ENCODE peak calls at places on chromosomes 2 and 18, in ten cellular contexts. One of them, this sample, is unnamed.

GRCh38 chr2:102030855-102031527 is 39.2 kb downstream of the IL1R2 start:
- DNase-seq in lower leg skin: no peak
- DNase-seq in coronary artery: no peak
- DNase-seq in kidney epithelial cell: no peak
- DNase-seq in astrocyte of the spinal cord: no peak
- DNase-seq in type B pancreatic cell: no peak
- DNase-seq in psoas muscle: no peak
- DNase-seq in astrocyte of the cerebellum: no peak
- DNase-seq in adrenal gland: no peak
- DNase-seq in heart left ventricle: no peak
- DNase-seq in this sample: no peak

GRCh38 chr2:217978536-217979150 is 24.2 kb downstream of the TNS1 start:
- DNase-seq in lower leg skin: no peak
- DNase-seq in coronary artery: no peak
- DNase-seq in adrenal gland: no peak
- DNase-seq in heart left ventricle: peak
- DNase-seq in psoas muscle: no peak
- DNase-seq in astrocyte of the cerebellum: no peak
- DNase-seq in astrocyte of the spinal cord: no peak
- DNase-seq in kidney epithelial cell: no peak
- DNase-seq in type B pancreatic cell: no peak
- DNase-seq in this sample: no peak

GRCh38 chr2:32745191-32745590 is 117.3 kb downstream of the TTC27 start:
- DNase-seq in heart left ventricle: no peak
- DNase-seq in lower leg skin: no peak
- DNase-seq in astrocyte of the spinal cord: peak
- DNase-seq in coronary artery: no peak
- DNase-seq in astrocyte of the cerebellum: no peak
- DNase-seq in psoas muscle: no peak
- DNase-seq in type B pancreatic cell: no peak
- DNase-seq in adrenal gland: no peak
- DNase-seq in kidney epithelial cell: peak
- DNase-seq in this sample: no peak

GRCh38 chr2:121777699-121778058 is 22.2 kb downstream of the TSN start:
- DNase-seq in type B pancreatic cell: no peak
- DNase-seq in coronary artery: no peak
- DNase-seq in kidney epithelial cell: no peak
- DNase-seq in heart left ventricle: no peak
- DNase-seq in astrocyte of the spinal cord: peak
- DNase-seq in adrenal gland: no peak
- DNase-seq in astrocyte of the cerebellum: peak
- DNase-seq in lower leg skin: no peak
- DNase-seq in psoas muscle: no peak
- DNase-seq in this sample: no peak

GRCh38 chr18:3985030-3985429 is 470.1 kb downstream of the DLGAP1 start:
- DNase-seq in type B pancreatic cell: no peak
- DNase-seq in lower leg skin: no peak
- DNase-seq in psoas muscle: no peak
- DNase-seq in astrocyte of the cerebellum: no peak
- DNase-seq in kidney epithelial cell: no peak
- DNase-seq in heart left ventricle: no peak
- DNase-seq in adrenal gland: no peak
- DNase-seq in astrocyte of the spinal cord: peak
- DNase-seq in coronary artery: no peak
- DNase-seq in this sample: no peak

GRCh38 chr2:164008752-164009151 is 272.9 kb upstream of the FIGN start:
- DNase-seq in heart left ventricle: no peak
- DNase-seq in type B pancreatic cell: no peak
- DNase-seq in astrocyte of the cerebellum: no peak
- DNase-seq in astrocyte of the spinal cord: no peak
- DNase-seq in psoas muscle: no peak
- DNase-seq in coronary artery: no peak
- DNase-seq in kidney epithelial cell: no peak
- DNase-seq in lower leg skin: no peak
- DNase-seq in adrenal gland: no peak
- DNase-seq in this sample: no peak

GRCh38 chr2:210157546-210157945 is 13.7 kb downstream of the KANSL1L start:
- DNase-seq in astrocyte of the cerebellum: no peak
- DNase-seq in type B pancreatic cell: no peak
- DNase-seq in psoas muscle: no peak
- DNase-seq in lower leg skin: no peak
- DNase-seq in kidney epithelial cell: no peak
- DNase-seq in coronary artery: no peak
- DNase-seq in adrenal gland: no peak
- DNase-seq in astrocyte of the spinal cord: no peak
- DNase-seq in heart left ventricle: no peak
- DNase-seq in this sample: no peak

GRCh38 chr18:32968228-32968627 is 195.4 kb upstream of the KLHL14 start:
- DNase-seq in heart left ventricle: no peak
- DNase-seq in astrocyte of the spinal cord: no peak
- DNase-seq in coronary artery: no peak
- DNase-seq in type B pancreatic cell: no peak
- DNase-seq in lower leg skin: no peak
- DNase-seq in astrocyte of the cerebellum: no peak
- DNase-seq in psoas muscle: no peak
- DNase-seq in kidney epithelial cell: no peak
- DNase-seq in adrenal gland: no peak
- DNase-seq in this sample: no peak

GRCh38 chr2:126720647-126721046 is 64.7 kb downstream of the GYPC start:
- DNase-seq in psoas muscle: no peak
- DNase-seq in heart left ventricle: no peak
- DNase-seq in lower leg skin: no peak
- DNase-seq in type B pancreatic cell: no peak
- DNase-seq in kidney epithelial cell: no peak
- DNase-seq in astrocyte of the cerebellum: no peak
- DNase-seq in coronary artery: no peak
- DNase-seq in adrenal gland: no peak
- DNase-seq in astrocyte of the spinal cord: no peak
- DNase-seq in this sample: peak

GRCh38 chr2:61853086-61853847 is 593 bp downstream of the FAM161A start:
- DNase-seq in type B pancreatic cell: no peak
- DNase-seq in heart left ventricle: no peak
- DNase-seq in lower leg skin: no peak
- DNase-seq in kidney epithelial cell: no peak
- DNase-seq in psoas muscle: no peak
- DNase-seq in coronary artery: no peak
- DNase-seq in astrocyte of the cerebellum: no peak
- DNase-seq in adrenal gland: peak
- DNase-seq in astrocyte of the spinal cord: no peak
- DNase-seq in this sample: no peak

GRCh38 chr2:166419616-166419934 is 43.8 kb upstream of the SCN9A start:
- DNase-seq in astrocyte of the spinal cord: peak
- DNase-seq in heart left ventricle: no peak
- DNase-seq in astrocyte of the cerebellum: peak
- DNase-seq in kidney epithelial cell: peak
- DNase-seq in adrenal gland: no peak
- DNase-seq in coronary artery: no peak
- DNase-seq in type B pancreatic cell: no peak
- DNase-seq in lower leg skin: no peak
- DNase-seq in psoas muscle: no peak
- DNase-seq in this sample: no peak
- TF ChIP-seq CTCF in astrocyte of the spinal cord: peak
- TF ChIP-seq CTCF in heart left ventricle: peak
- TF ChIP-seq CTCF in astrocyte of the cerebellum: peak
- TF ChIP-seq CTCF in kidney epithelial cell: peak
- TF ChIP-seq CTCF in adrenal gland: peak
- TF ChIP-seq CTCF in coronary artery: no peak
- TF ChIP-seq CTCF in type B pancreatic cell: peak
- TF ChIP-seq CTCF in lower leg skin: no peak
- TF ChIP-seq CTCF in psoas muscle: no peak
- TF ChIP-seq CTCF in this sample: peak

DNA sequence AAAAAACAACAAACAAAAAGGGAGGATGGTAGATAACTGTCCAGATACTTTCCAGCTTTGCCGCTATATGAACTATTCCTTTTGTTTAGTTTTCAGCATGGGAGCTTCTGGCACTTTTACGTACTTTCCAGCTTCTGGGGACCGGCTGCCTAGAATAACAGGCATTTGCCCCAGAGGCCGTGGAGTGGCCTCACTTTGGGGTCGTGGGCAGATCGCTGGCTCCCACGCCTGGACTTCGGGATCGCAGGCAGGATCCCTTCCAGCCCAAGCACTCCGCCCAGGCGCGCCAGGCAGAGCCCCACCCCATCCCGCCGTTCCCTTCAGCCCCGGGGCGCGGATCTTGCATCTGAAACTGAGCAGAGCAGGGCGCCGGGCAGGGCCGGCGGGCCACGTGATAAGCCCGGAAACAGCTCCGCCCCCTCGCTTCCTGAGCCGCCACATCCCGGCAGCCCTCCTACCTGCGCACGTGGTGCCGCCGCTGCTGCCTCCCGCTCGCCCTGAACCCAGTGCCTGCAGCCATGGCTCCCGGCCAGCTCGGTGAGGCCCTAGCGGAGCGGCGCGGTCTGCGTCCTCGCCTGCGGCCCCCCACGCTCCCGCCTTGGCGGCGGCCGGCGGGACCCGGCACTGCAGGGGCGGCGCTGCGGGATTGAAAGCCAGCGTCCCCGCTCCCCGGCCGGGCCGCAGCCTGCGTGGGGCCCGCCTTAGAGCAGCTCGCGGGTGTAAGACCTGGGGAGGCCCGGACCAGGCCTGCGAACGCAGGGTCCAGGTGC is at the start of gene ATIC:
- DNase-seq in psoas muscle: peak
- DNase-seq in lower leg skin: peak
- DNase-seq in astrocyte of the cerebellum: peak
- DNase-seq in astrocyte of the spinal cord: peak
- DNase-seq in adrenal gland: peak
- DNase-seq in type B pancreatic cell: peak
- DNase-seq in heart left ventricle: peak
- DNase-seq in kidney epithelial cell: peak
- DNase-seq in coronary artery: peak
- DNase-seq in this sample: peak
- TF ChIP-seq CTCF in psoas muscle: no peak
- TF ChIP-seq CTCF in lower leg skin: no peak
- TF ChIP-seq CTCF in astrocyte of the cerebellum: no peak
- TF ChIP-seq CTCF in astrocyte of the spinal cord: no peak
- TF ChIP-seq CTCF in adrenal gland: no peak
- TF ChIP-seq CTCF in type B pancreatic cell: peak
- TF ChIP-seq CTCF in heart left ventricle: no peak
- TF ChIP-seq CTCF in kidney epithelial cell: no peak
- TF ChIP-seq CTCF in coronary artery: no peak
- TF ChIP-seq CTCF in this sample: peak

DNA sequence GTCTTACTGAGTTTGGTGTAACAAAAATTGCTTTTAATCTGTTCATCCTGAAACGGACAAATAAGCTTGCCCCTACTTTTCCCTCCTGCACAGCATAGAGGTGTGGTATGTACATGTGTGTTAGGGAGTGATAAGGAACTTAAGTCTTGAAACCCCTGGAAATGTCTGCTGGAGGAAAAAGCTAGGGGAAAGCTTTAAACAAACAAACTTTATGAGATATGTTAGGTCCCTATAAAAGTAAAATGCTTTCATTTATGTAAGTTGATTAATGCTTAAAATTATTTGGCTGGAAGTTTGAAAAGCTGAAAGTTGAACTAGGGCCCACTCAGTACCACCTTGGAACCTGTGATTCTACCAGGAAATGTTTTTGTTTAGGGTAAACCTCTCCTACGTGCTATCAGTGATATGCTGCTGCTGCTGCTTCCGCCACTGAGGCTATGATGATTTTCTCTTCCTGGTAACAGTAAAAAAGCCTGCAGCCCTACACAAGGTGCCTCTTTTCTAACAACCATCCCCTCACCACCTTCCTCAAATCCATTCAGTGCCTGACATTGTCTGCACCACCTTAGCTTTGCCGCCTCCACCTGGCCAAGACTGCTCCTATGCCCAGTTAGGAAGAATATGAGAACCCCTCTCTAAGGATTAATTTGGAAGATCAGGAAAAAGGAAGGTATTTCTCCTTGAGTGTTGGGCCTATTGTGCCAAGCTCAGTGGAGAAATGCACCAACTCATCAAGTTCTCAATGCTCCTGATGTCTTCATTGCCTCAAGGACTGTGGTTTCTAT is 2.5 kb upstream of the YES1 start:
- DNase-seq in lower leg skin: no peak
- DNase-seq in type B pancreatic cell: no peak
- DNase-seq in heart left ventricle: no peak
- DNase-seq in adrenal gland: no peak
- DNase-seq in psoas muscle: no peak
- DNase-seq in coronary artery: no peak
- DNase-seq in kidney epithelial cell: no peak
- DNase-seq in astrocyte of the cerebellum: no peak
- DNase-seq in astrocyte of the spinal cord: no peak
- DNase-seq in this sample: no peak
- TF ChIP-seq CTCF in lower leg skin: no peak
- TF ChIP-seq CTCF in type B pancreatic cell: no peak
- TF ChIP-seq CTCF in heart left ventricle: no peak
- TF ChIP-seq CTCF in adrenal gland: no peak
- TF ChIP-seq CTCF in psoas muscle: no peak
- TF ChIP-seq CTCF in coronary artery: no peak
- TF ChIP-seq CTCF in kidney epithelial cell: no peak
- TF ChIP-seq CTCF in astrocyte of the cerebellum: no peak
- TF ChIP-seq CTCF in astrocyte of the spinal cord: no peak
- TF ChIP-seq CTCF in this sample: no peak

DNA sequence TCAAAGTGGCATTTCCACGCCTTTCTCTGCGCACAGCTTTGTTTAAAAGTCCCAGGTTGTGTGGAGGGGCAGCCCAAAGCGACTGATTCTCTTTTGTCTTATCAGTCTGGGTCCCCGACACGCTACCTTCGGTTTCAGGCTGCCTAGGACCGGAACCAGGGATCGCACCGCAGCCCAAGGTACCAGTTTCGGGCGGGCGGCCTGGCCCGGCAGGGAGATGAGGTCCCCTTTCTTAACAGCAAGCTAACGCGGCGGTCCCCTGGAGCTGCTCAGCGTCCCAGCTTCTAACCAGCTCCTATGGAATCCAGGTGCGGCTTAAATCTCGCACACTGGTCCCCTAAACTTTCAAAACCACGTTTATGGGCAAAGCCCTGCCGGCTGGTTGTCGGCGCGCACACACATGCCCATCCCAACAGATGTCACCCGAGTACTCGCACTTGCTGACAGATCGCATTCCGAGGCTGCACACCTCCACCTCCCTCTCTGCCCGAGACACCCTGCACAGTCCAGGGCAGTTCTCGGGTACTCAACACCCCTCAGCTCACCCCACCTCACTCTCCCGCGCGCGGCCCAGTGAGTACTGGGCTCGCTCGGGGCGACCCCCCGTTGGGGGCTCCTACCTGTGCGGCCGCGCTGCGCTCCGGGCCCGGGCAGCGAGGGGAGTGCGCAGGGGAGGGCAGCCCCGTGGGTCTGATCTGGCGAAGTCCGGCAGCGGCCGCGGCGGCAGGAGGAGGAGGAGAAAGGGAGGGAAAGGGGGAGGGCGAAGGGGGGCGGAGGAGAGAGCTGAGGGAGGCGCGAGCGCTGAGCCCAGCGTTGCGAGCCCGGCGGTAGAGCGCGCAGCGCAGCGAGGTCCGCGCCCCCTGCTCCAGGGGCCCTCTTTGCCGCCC is at the start of gene EFEMP1:
- DNase-seq in astrocyte of the cerebellum: no peak
- DNase-seq in adrenal gland: peak
- DNase-seq in kidney epithelial cell: no peak
- DNase-seq in heart left ventricle: peak
- DNase-seq in type B pancreatic cell: peak
- DNase-seq in coronary artery: peak
- DNase-seq in psoas muscle: peak
- DNase-seq in astrocyte of the spinal cord: peak
- DNase-seq in lower leg skin: peak
- DNase-seq in this sample: no peak
- TF ChIP-seq CTCF in astrocyte of the cerebellum: no peak
- TF ChIP-seq CTCF in adrenal gland: no peak
- TF ChIP-seq CTCF in kidney epithelial cell: no peak
- TF ChIP-seq CTCF in heart left ventricle: no peak
- TF ChIP-seq CTCF in type B pancreatic cell: no peak
- TF ChIP-seq CTCF in coronary artery: no peak
- TF ChIP-seq CTCF in psoas muscle: no peak
- TF ChIP-seq CTCF in astrocyte of the spinal cord: no peak
- TF ChIP-seq CTCF in lower leg skin: no peak
- TF ChIP-seq CTCF in this sample: no peak

This sample was measured in osteocyte.